ENCODE peak calls at places on chromosomes 7 and 10, in eight cellular contexts. S, J, G, Q, I, E, K and U are unnamed samples.

GRCh38 chr7:155794196-155794595 is 18.1 kb downstream of the SHH start:
- DNase-seq in I (no peak), S (no peak), J (no peak), E (no peak), G (no peak), Q (no peak), K (peak; percentile 56), U (no peak)

GRCh38 chr7:42456756-42457276 is 219.8 kb upstream of the GLI3 start:
- DNase-seq in K (no peak), I (no peak), Q (no peak), J (no peak), S (no peak), G (no peak), E (no peak), U (no peak)

GRCh38 chr7:86534641-86535040 is 109.1 kb upstream of the GRM3 start:
- DNase-seq in G (no peak), Q (no peak), S (no peak), I (no peak), J (no peak), E (no peak), K (peak; percentile 53), U (no peak)

GRCh38 chr7:18352339-18353255 is 143.0 kb upstream of the HDAC9 start:
- DNase-seq in J (no peak), G (peak; percentile 5), E (peak; percentile 47), K (no peak), Q (peak; percentile 35), I (peak; percentile 53), S (peak; percentile 10), U (no peak)

GRCh38 chr10:91694170-91694794 is 61.4 kb upstream of the PPP1R3C start:
- DNase-seq in S (peak; percentile 47), Q (peak; percentile 42), J (no peak), E (no peak), K (no peak), G (peak; percentile 38), I (peak; percentile 13), U (peak; percentile 12)

GRCh38 chr10:13489035-13489434 is 39.8 kb downstream of the BEND7 start:
- DNase-seq in K (no peak), G (no peak), I (no peak), Q (no peak), S (no peak), J (no peak), E (no peak), U (no peak)

GRCh38 chr10:19745672-19746071 is 70.6 kb upstream of the PLXDC2 start:
- DNase-seq in E (no peak), K (no peak), Q (no peak), G (no peak), I (no peak), S (no peak), J (no peak), U (no peak)

GRCh38 chr7:158312789-158313188 is 274.8 kb downstream of the PTPRN2 start:
- DNase-seq in K (no peak), J (no peak), Q (no peak), G (no peak), E (no peak), S (no peak), I (no peak), U (no peak)

GRCh38 chr10:99524050-99524666 is 8.6 kb upstream of the NKX2-3 start:
- DNase-seq in S (no peak), K (no peak), J (no peak), G (no peak), I (no peak), Q (no peak), E (no peak), U (no peak)

GRCh38 chr10:128563387-128563786 is 437.2 kb upstream of the MKI67 start:
- DNase-seq in J (no peak), E (no peak), S (no peak), I (no peak), G (no peak), K (no peak), Q (no peak), U (no peak)

GRCh38 chr7:69663911-69664310 is 65.6 kb downstream of the AUTS2 start:
- DNase-seq in K (no peak), J (no peak), E (no peak), I (no peak), G (no peak), S (no peak), Q (no peak), U (no peak)

GRCh38 chr10:44383749-44384600 is 922 bp downstream of the CXCL12 start:
- DNase-seq in J (peak; percentile 67), K (peak; percentile 76), E (peak; percentile 24), G (no peak), S (no peak), Q (no peak), I (no peak), U (no peak)

GRCh38 chr10:112115781-112116385 is 67.7 kb downstream of the GPAM start:
- DNase-seq in E (peak; percentile 46), G (peak; percentile 55), K (no peak), Q (peak; percentile 42), I (peak; percentile 25), J (no peak), S (peak; percentile 44), U (peak; percentile 36)

GRCh38 chr7:18086165-18087030 is 58.8 kb upstream of the PRPS1L1 start:
- DNase-seq in J (peak; percentile 70), E (no peak), G (no peak), K (peak; percentile 77), Q (no peak), I (peak; percentile 12), S (peak; percentile 25), U (peak; percentile 13)

DNA sequence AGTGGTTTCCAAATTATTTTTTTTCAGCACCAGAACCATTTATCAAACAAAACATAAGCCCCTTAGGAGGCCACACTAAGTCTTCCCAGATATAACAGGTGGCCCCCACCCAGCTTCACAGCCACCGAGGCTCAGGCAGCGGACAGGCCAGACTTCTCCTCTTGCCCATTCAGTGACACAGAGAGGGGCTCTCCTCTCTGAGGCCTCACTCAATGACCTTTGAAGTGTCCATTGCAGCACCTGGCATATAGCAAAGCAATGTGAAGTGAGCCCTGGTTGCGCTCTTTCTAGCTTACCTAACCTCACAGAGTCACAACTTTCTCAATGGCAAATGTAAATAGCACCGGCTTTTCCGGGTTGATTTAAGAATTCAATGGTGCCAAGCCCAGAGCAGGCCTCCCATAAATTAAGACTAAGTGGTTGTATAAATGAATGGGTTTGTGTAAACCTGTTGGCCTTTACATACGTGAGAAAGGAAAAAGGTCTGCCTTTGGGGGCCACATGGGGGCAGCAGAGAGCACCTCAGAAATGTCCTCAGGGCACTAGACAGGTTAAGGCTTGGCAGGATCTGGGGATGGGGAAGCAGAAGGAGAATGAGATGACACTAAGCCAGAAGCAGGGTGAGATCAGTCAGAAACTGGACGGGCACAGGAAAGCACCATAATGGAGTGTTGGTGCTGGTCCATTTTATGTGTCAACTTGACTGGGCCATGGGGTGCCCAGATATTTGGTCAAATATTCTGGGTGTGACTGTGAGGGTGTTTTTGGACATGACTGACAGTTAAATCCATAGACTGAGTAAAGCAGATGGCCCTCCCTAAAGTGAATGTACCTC is 59.1 kb downstream of the FRMPD2 start:
- DNase-seq in E (peak; percentile 66), S (peak; percentile 79), Q (peak; percentile 28), K (no peak), I (peak; percentile 53), G (peak; percentile 28), J (no peak), U (no peak)
- TF ChIP-seq POLR2A in E (no peak), S (no peak), Q (no peak), K (no peak), I (no peak), G (no peak), J (no peak), U (no peak)

DNA sequence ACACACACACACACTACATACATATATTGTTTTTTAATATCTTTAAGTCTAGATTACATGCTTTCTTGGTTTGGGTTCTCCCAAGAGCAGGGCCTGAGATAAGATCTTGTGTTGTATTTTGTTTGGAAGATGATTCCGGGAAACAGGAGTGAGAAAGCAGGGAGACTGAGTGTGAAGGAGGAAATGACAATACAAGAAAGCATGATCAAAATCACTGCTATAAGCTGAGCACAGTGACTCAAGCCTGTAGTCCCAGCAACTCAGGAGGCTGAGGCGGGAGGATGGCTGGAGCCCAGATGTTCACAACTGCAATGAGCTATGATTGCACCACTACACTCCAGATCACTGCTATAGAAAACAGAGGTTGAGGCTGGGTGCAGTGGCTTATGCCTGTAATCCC is 267.6 kb downstream of the SKIDA1 start:
- DNase-seq in E (no peak), G (no peak), S (no peak), J (no peak), Q (no peak), K (peak; percentile 21), I (no peak), U (no peak)
- TF ChIP-seq POLR2AphosphoS5 in E (no peak), G (no peak), S (no peak), J (no peak), Q (no peak), K (no peak), I (no peak), U (no peak)

DNA sequence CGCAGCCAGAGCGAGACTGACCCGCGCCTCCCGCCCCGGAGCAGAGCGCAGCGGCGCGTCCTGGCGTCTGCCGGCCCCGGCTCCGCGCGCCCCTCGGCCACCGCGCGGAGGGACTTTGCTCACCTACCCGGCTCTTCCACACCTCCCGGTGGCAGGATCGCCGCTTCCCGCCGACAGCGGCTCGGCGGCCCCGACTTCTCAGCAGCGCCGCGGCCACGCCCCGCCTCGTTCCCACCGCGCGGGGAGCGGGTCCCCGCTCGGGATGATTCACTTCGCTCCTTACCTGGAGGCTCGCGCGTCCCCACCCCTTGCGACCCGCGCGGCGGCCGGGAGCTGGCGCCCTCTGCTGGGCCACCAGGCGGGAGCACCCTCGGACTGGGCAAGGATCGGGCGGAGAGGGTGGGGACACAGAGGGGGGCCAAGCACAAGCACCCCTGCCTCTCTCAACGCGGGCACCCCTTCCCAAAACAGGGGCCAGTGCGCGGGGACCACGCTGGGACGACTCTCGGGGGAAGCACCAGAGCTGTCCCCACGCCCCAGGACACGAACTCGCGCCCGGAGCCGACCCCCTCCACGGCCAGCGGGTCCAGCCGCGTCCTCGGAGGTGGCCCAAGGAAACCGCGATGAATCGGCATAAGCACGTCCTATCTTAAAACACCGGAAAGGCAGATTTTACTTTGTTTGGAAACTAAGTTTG is 101.0 kb upstream of the SVIL start:
- DNase-seq in Q (peak; percentile 80), S (peak; percentile 90), J (peak; percentile 96), K (peak; percentile 97), I (peak; percentile 92), G (peak; percentile 61), E (peak; percentile 86), U (peak; percentile 80)
- TF ChIP-seq POLR2A in Q (no peak), S (no peak), J (no peak), K (no peak), I (peak; percentile 67), G (peak; percentile 44), E (no peak), U (no peak)

DNA sequence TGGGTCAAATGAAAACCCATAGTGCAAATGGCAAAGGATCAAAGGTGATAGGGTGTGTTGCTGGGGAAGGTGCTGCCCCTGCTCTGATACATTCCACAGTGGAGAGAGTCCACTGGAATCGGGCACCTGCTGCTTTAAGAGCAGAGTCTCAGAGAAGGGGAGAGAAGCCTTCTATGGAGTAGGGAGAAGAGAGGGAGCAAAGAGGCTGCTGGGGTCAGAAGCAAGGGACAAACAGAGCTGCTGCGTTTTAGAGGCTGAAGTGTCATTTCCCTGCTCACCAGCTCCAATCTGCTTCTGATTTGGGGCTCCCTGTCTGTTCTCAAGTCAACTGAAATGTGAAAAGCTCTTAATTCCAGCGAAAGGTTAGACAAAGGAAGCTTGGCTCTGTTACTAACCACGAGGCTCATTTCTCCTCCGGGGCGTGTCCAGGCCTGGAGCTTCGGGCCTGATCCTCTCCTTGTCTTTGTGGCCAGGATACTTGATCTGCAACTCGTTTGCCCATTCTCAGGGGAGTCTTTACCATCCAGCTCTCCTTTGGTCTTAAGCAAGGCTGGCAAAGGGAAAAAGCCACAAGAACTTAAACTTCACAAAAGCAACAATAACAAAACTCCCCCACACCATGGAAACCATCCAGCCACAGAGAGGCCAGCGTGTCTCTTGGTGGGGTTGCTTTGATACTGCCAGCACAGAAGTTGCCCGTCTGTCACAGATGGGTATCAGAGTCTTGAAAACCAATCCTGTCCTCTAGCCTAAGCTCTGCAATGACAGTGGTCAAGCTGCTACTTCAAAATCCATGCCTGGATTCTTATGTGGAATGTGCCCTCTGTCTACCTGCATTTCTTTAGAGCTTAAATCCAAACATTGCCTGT is 692.6 kb downstream of the SUGCT start:
- DNase-seq in Q (no peak), E (no peak), J (no peak), G (no peak), S (no peak), I (no peak), K (no peak), U (no peak)
- TF ChIP-seq POLR2AphosphoS5 in Q (no peak), E (no peak), J (no peak), G (no peak), S (no peak), I (no peak), K (no peak), U (no peak)